ENCODE peak calls at places on chromosomes 12 and 14, in ten cellular contexts. One of them, this sample, is unnamed.

GRCh38 chr12:49346659-49347306 is at the start of gene DNAJC22:
- DNase-seq in OCI-LY7: peak
- DNase-seq in fibroblast of pulmonary artery: no peak
- DNase-seq in AG04450: no peak
- DNase-seq in right atrium auricular region: no peak
- DNase-seq in brain microvascular endothelial cell: no peak
- DNase-seq in AG09319: no peak
- DNase-seq in HFF-Myc: no peak
- DNase-seq in fibroblast of the aortic adventitia: no peak
- DNase-seq in IMR-90: no peak
- DNase-seq in this sample: peak

GRCh38 chr12:125152463-125152862 is 87.2 kb downstream of the AACS start:
- DNase-seq in brain microvascular endothelial cell: no peak
- DNase-seq in fibroblast of the aortic adventitia: no peak
- DNase-seq in IMR-90: no peak
- DNase-seq in AG09319: no peak
- DNase-seq in HFF-Myc: no peak
- DNase-seq in fibroblast of pulmonary artery: no peak
- DNase-seq in OCI-LY7: no peak
- DNase-seq in AG04450: no peak
- DNase-seq in right atrium auricular region: no peak
- DNase-seq in this sample: no peak

GRCh38 chr12:89648211-89648930 is 60.3 kb downstream of the ATP2B1 start:
- DNase-seq in fibroblast of the aortic adventitia: peak
- DNase-seq in AG09319: no peak
- DNase-seq in right atrium auricular region: no peak
- DNase-seq in AG04450: no peak
- DNase-seq in OCI-LY7: no peak
- DNase-seq in fibroblast of pulmonary artery: peak
- DNase-seq in IMR-90: peak
- DNase-seq in HFF-Myc: no peak
- DNase-seq in brain microvascular endothelial cell: peak
- DNase-seq in this sample: no peak

GRCh38 chr14:100333867-100334266 is 10.7 kb downstream of the SLC25A47 start:
- DNase-seq in OCI-LY7: no peak
- DNase-seq in fibroblast of the aortic adventitia: no peak
- DNase-seq in IMR-90: no peak
- DNase-seq in HFF-Myc: no peak
- DNase-seq in right atrium auricular region: no peak
- DNase-seq in AG04450: no peak
- DNase-seq in fibroblast of pulmonary artery: no peak
- DNase-seq in AG09319: no peak
- DNase-seq in brain microvascular endothelial cell: no peak
- DNase-seq in this sample: no peak

GRCh38 chr12:91355150-91356006 is 172.8 kb upstream of the DCN start:
- DNase-seq in AG04450: peak
- DNase-seq in IMR-90: peak
- DNase-seq in right atrium auricular region: peak
- DNase-seq in HFF-Myc: peak
- DNase-seq in fibroblast of the aortic adventitia: peak
- DNase-seq in fibroblast of pulmonary artery: peak
- DNase-seq in OCI-LY7: peak
- DNase-seq in brain microvascular endothelial cell: peak
- DNase-seq in AG09319: peak
- DNase-seq in this sample: peak

GRCh38 chr14:99287269-99287942 is 15.4 kb upstream of the BCL11B start:
- DNase-seq in AG09319: no peak
- DNase-seq in IMR-90: no peak
- DNase-seq in brain microvascular endothelial cell: no peak
- DNase-seq in fibroblast of the aortic adventitia: no peak
- DNase-seq in HFF-Myc: no peak
- DNase-seq in fibroblast of pulmonary artery: no peak
- DNase-seq in OCI-LY7: no peak
- DNase-seq in right atrium auricular region: no peak
- DNase-seq in AG04450: no peak
- DNase-seq in this sample: peak

GRCh38 chr14:104742586-104743455 is 10.1 kb upstream of the SIVA1 start:
- DNase-seq in AG09319: no peak
- DNase-seq in fibroblast of the aortic adventitia: no peak
- DNase-seq in HFF-Myc: no peak
- DNase-seq in IMR-90: no peak
- DNase-seq in brain microvascular endothelial cell: no peak
- DNase-seq in OCI-LY7: no peak
- DNase-seq in right atrium auricular region: no peak
- DNase-seq in fibroblast of pulmonary artery: no peak
- DNase-seq in AG04450: no peak
- DNase-seq in this sample: no peak

GRCh38 chr12:26102954-26103353 is 21.9 kb downstream of the BHLHE41 start:
- DNase-seq in fibroblast of pulmonary artery: no peak
- DNase-seq in brain microvascular endothelial cell: no peak
- DNase-seq in right atrium auricular region: no peak
- DNase-seq in HFF-Myc: no peak
- DNase-seq in fibroblast of the aortic adventitia: no peak
- DNase-seq in AG04450: no peak
- DNase-seq in AG09319: no peak
- DNase-seq in OCI-LY7: no peak
- DNase-seq in IMR-90: no peak
- DNase-seq in this sample: no peak

GRCh38 chr12:116125981-116126566 is 151.4 kb downstream of the MED13L start:
- DNase-seq in right atrium auricular region: no peak
- DNase-seq in IMR-90: no peak
- DNase-seq in fibroblast of pulmonary artery: no peak
- DNase-seq in fibroblast of the aortic adventitia: peak
- DNase-seq in AG04450: no peak
- DNase-seq in OCI-LY7: no peak
- DNase-seq in AG09319: no peak
- DNase-seq in brain microvascular endothelial cell: no peak
- DNase-seq in HFF-Myc: no peak
- DNase-seq in this sample: no peak

GRCh38 chr14:33642080-33642479 is 308.8 kb downstream of the EGLN3 start:
- DNase-seq in fibroblast of pulmonary artery: no peak
- DNase-seq in right atrium auricular region: no peak
- DNase-seq in IMR-90: no peak
- DNase-seq in brain microvascular endothelial cell: peak
- DNase-seq in HFF-Myc: no peak
- DNase-seq in OCI-LY7: no peak
- DNase-seq in fibroblast of the aortic adventitia: no peak
- DNase-seq in AG09319: no peak
- DNase-seq in AG04450: no peak
- DNase-seq in this sample: no peak

GRCh38 chr12:85804663-85805062 is 31.5 kb downstream of the RASSF9 start:
- DNase-seq in AG09319: no peak
- DNase-seq in HFF-Myc: no peak
- DNase-seq in OCI-LY7: no peak
- DNase-seq in brain microvascular endothelial cell: peak
- DNase-seq in fibroblast of pulmonary artery: peak
- DNase-seq in right atrium auricular region: no peak
- DNase-seq in IMR-90: no peak
- DNase-seq in fibroblast of the aortic adventitia: peak
- DNase-seq in AG04450: no peak
- DNase-seq in this sample: no peak

GRCh38 chr12:83889745-83890144 is 1022.9 kb downstream of the SLC6A15 start:
- DNase-seq in AG04450: no peak
- DNase-seq in fibroblast of pulmonary artery: no peak
- DNase-seq in brain microvascular endothelial cell: no peak
- DNase-seq in fibroblast of the aortic adventitia: no peak
- DNase-seq in OCI-LY7: no peak
- DNase-seq in IMR-90: no peak
- DNase-seq in HFF-Myc: no peak
- DNase-seq in AG09319: no peak
- DNase-seq in right atrium auricular region: no peak
- DNase-seq in this sample: no peak

GRCh38 chr14:90587252-90587910 is 190.6 kb downstream of the CALM1 start:
- DNase-seq in AG04450: no peak
- DNase-seq in fibroblast of the aortic adventitia: no peak
- DNase-seq in right atrium auricular region: no peak
- DNase-seq in AG09319: no peak
- DNase-seq in brain microvascular endothelial cell: no peak
- DNase-seq in OCI-LY7: no peak
- DNase-seq in IMR-90: no peak
- DNase-seq in fibroblast of pulmonary artery: no peak
- DNase-seq in HFF-Myc: no peak
- DNase-seq in this sample: no peak

GRCh38 chr14:39267592-39268112 is 33.9 kb downstream of the MIA2 start:
- DNase-seq in right atrium auricular region: no peak
- DNase-seq in IMR-90: no peak
- DNase-seq in OCI-LY7: peak
- DNase-seq in AG09319: no peak
- DNase-seq in AG04450: no peak
- DNase-seq in HFF-Myc: no peak
- DNase-seq in fibroblast of pulmonary artery: no peak
- DNase-seq in brain microvascular endothelial cell: no peak
- DNase-seq in fibroblast of the aortic adventitia: peak
- DNase-seq in this sample: no peak

GRCh38 chr12:105275997-105276760 is 40.2 kb upstream of the APPL2 start:
- DNase-seq in brain microvascular endothelial cell: no peak
- DNase-seq in right atrium auricular region: no peak
- DNase-seq in HFF-Myc: no peak
- DNase-seq in fibroblast of the aortic adventitia: no peak
- DNase-seq in AG09319: no peak
- DNase-seq in AG04450: no peak
- DNase-seq in fibroblast of pulmonary artery: no peak
- DNase-seq in IMR-90: no peak
- DNase-seq in OCI-LY7: peak
- DNase-seq in this sample: no peak

GRCh38 chr12:105280966-105281693 is 45.2 kb upstream of the APPL2 start:
- DNase-seq in OCI-LY7: no peak
- DNase-seq in HFF-Myc: no peak
- DNase-seq in AG09319: no peak
- DNase-seq in IMR-90: no peak
- DNase-seq in fibroblast of the aortic adventitia: peak
- DNase-seq in AG04450: no peak
- DNase-seq in brain microvascular endothelial cell: no peak
- DNase-seq in fibroblast of pulmonary artery: peak
- DNase-seq in right atrium auricular region: no peak
- DNase-seq in this sample: no peak

GRCh38 chr12:105279460-105280056 is 43.6 kb upstream of the APPL2 start:
- DNase-seq in IMR-90: no peak
- DNase-seq in AG09319: no peak
- DNase-seq in right atrium auricular region: no peak
- DNase-seq in AG04450: no peak
- DNase-seq in fibroblast of pulmonary artery: peak
- DNase-seq in brain microvascular endothelial cell: peak
- DNase-seq in OCI-LY7: peak
- DNase-seq in fibroblast of the aortic adventitia: peak
- DNase-seq in HFF-Myc: no peak
- DNase-seq in this sample: peak

GRCh38 chr12:105281694-105282049 is 45.7 kb upstream of the APPL2 start:
- DNase-seq in HFF-Myc: no peak
- DNase-seq in fibroblast of pulmonary artery: no peak
- DNase-seq in brain microvascular endothelial cell: no peak
- DNase-seq in fibroblast of the aortic adventitia: no peak
- DNase-seq in right atrium auricular region: no peak
- DNase-seq in IMR-90: no peak
- DNase-seq in OCI-LY7: no peak
- DNase-seq in AG04450: no peak
- DNase-seq in AG09319: no peak
- DNase-seq in this sample: no peak

GRCh38 chr12:105278043-105278697 is 42.2 kb upstream of the APPL2 start:
- DNase-seq in AG04450: no peak
- DNase-seq in OCI-LY7: peak
- DNase-seq in HFF-Myc: no peak
- DNase-seq in fibroblast of the aortic adventitia: peak
- DNase-seq in right atrium auricular region: no peak
- DNase-seq in IMR-90: peak
- DNase-seq in brain microvascular endothelial cell: peak
- DNase-seq in fibroblast of pulmonary artery: peak
- DNase-seq in AG09319: no peak
- DNase-seq in this sample: no peak
- TF ChIP-seq CTCF in AG04450: peak
- TF ChIP-seq CTCF in OCI-LY7: peak
- TF ChIP-seq CTCF in HFF-Myc: peak
- TF ChIP-seq CTCF in fibroblast of the aortic adventitia: peak
- TF ChIP-seq CTCF in right atrium auricular region: no peak
- TF ChIP-seq CTCF in IMR-90: peak
- TF ChIP-seq CTCF in brain microvascular endothelial cell: peak
- TF ChIP-seq CTCF in fibroblast of pulmonary artery: peak
- TF ChIP-seq CTCF in AG09319: no peak
- TF ChIP-seq CTCF in this sample: no peak

DNA sequence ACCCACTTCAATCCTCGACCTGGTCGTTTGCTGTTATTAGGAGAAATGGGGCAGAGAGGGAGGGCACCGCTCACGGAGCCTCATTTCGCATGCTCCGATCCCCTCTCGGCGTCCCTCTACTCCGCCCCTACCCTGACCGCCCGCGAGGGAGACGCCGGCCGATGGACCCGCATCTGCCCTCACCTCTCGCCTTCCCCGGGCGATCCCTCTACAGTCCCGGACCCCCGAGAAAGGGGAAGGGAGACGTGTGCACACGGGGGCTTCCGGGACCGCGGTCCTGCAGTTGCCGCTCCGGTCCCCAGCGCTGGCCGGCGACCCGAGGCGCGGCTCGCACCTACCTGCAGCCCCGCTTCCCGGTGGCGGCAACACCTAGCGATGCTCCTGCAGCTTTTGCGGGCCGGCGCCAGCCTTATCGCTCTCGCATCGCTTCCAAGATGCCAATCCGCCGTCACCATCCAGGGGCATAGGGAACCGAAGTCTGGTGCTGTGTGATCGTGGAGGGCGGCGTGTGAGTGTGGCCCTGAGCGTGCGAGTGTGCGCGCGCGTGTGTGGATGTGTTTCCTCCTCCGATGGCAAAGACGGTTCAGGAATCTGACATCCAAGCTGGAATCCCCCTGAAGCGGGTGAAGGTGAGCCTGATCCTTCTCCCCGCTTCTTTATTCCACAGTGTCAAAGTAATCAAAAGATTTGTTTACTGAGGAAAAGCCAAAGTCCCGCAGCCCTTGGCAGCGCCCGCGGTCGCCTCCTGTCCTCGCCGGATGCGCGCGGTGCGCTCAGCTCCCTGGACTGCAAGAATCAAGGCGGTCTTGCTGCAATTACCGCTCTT is 69.1 kb upstream of the USP15 start:
- DNase-seq in fibroblast of pulmonary artery: no peak
- DNase-seq in HFF-Myc: no peak
- DNase-seq in right atrium auricular region: no peak
- DNase-seq in IMR-90: peak
- DNase-seq in AG04450: peak
- DNase-seq in AG09319: no peak
- DNase-seq in brain microvascular endothelial cell: no peak
- DNase-seq in fibroblast of the aortic adventitia: no peak
- DNase-seq in OCI-LY7: no peak
- DNase-seq in this sample: peak
- TF ChIP-seq CTCF in fibroblast of pulmonary artery: no peak
- TF ChIP-seq CTCF in HFF-Myc: no peak
- TF ChIP-seq CTCF in right atrium auricular region: no peak
- TF ChIP-seq CTCF in IMR-90: no peak
- TF ChIP-seq CTCF in AG04450: no peak
- TF ChIP-seq CTCF in AG09319: no peak
- TF ChIP-seq CTCF in brain microvascular endothelial cell: no peak
- TF ChIP-seq CTCF in fibroblast of the aortic adventitia: no peak
- TF ChIP-seq CTCF in OCI-LY7: no peak
- TF ChIP-seq CTCF in this sample: no peak

GRCh38 chr14:22163051-22163450 is 426.0 kb downstream of the DAD1 start:
- DNase-seq in HFF-Myc: no peak
- DNase-seq in brain microvascular endothelial cell: no peak
- DNase-seq in IMR-90: peak
- DNase-seq in fibroblast of the aortic adventitia: no peak
- DNase-seq in OCI-LY7: peak
- DNase-seq in AG04450: no peak
- DNase-seq in right atrium auricular region: no peak
- DNase-seq in AG09319: no peak
- DNase-seq in fibroblast of pulmonary artery: no peak
- DNase-seq in this sample: no peak
- TF ChIP-seq CTCF in HFF-Myc: no peak
- TF ChIP-seq CTCF in brain microvascular endothelial cell: peak
- TF ChIP-seq CTCF in IMR-90: peak
- TF ChIP-seq CTCF in fibroblast of the aortic adventitia: no peak
- TF ChIP-seq CTCF in OCI-LY7: peak
- TF ChIP-seq CTCF in AG04450: peak
- TF ChIP-seq CTCF in right atrium auricular region: peak
- TF ChIP-seq CTCF in AG09319: no peak
- TF ChIP-seq CTCF in fibroblast of pulmonary artery: peak
- TF ChIP-seq CTCF in this sample: peak

GRCh38 chr12:6963016-6963731 is 7.3 kb downstream of the PHB2 start:
- DNase-seq in right atrium auricular region: no peak
- DNase-seq in AG09319: no peak
- DNase-seq in IMR-90: no peak
- DNase-seq in fibroblast of pulmonary artery: no peak
- DNase-seq in AG04450: no peak
- DNase-seq in fibroblast of the aortic adventitia: no peak
- DNase-seq in OCI-LY7: no peak
- DNase-seq in HFF-Myc: no peak
- DNase-seq in brain microvascular endothelial cell: no peak
- DNase-seq in this sample: no peak
- TF ChIP-seq CTCF in right atrium auricular region: no peak
- TF ChIP-seq CTCF in AG09319: no peak
- TF ChIP-seq CTCF in IMR-90: no peak
- TF ChIP-seq CTCF in fibroblast of pulmonary artery: no peak
- TF ChIP-seq CTCF in AG04450: no peak
- TF ChIP-seq CTCF in fibroblast of the aortic adventitia: no peak
- TF ChIP-seq CTCF in OCI-LY7: no peak
- TF ChIP-seq CTCF in HFF-Myc: no peak
- TF ChIP-seq CTCF in brain microvascular endothelial cell: no peak
- TF ChIP-seq CTCF in this sample: no peak